ENCODE peak calls at places on chromosome 2, in nine cellular contexts. One of them, this sample, is unnamed.

GRCh38 chr2:85516649-85517389 is 22.1 kb upstream of the MAT2A start:
- DNase-seq in activated T-helper 2 cell treated with anti-CD3 and anti-CD28 coated beads, Interferon-gamma antibody, Interleukin-2, Interleukin-4, amounts not matched to agents 10 μg/mL and 5 μg/mL and 100 μg/mL, durations not matched to agents 14 hours and 24 hours and 36 hours: no peak
- DNase-seq in AG10803: no peak
- DNase-seq in head of caudate nucleus: no peak
- DNase-seq in activated CD4-positive, alpha-beta T cell treated with anti-CD3 and anti-CD28 coated beads, Interleukin-2, amount 50 U/mL, for 4 hours: no peak
- DNase-seq in upper lobe of right lung: no peak
- DNase-seq in SHP77: no peak
- DNase-seq in sigmoid colon: no peak
- DNase-seq in RPMI7951: no peak
- DNase-seq in this sample: no peak

GRCh38 chr2:226607379-226607778 is 192.2 kb downstream of the IRS1 start:
- DNase-seq in activated T-helper 2 cell treated with anti-CD3 and anti-CD28 coated beads, Interferon-gamma antibody, Interleukin-2, Interleukin-4, amounts not matched to agents 10 μg/mL and 5 μg/mL and 100 μg/mL, durations not matched to agents 14 hours and 24 hours and 36 hours: no peak
- DNase-seq in AG10803: peak
- DNase-seq in head of caudate nucleus: no peak
- DNase-seq in activated CD4-positive, alpha-beta T cell treated with anti-CD3 and anti-CD28 coated beads, Interleukin-2, amount 50 U/mL, for 4 hours: no peak
- DNase-seq in upper lobe of right lung: no peak
- DNase-seq in SHP77: no peak
- DNase-seq in sigmoid colon: no peak
- DNase-seq in RPMI7951: peak
- DNase-seq in this sample: no peak

GRCh38 chr2:163045830-163046229 is 207.3 kb upstream of the KCNH7 start:
- DNase-seq in activated T-helper 2 cell treated with anti-CD3 and anti-CD28 coated beads, Interferon-gamma antibody, Interleukin-2, Interleukin-4, amounts not matched to agents 10 μg/mL and 5 μg/mL and 100 μg/mL, durations not matched to agents 14 hours and 24 hours and 36 hours: no peak
- DNase-seq in AG10803: no peak
- DNase-seq in head of caudate nucleus: no peak
- DNase-seq in activated CD4-positive, alpha-beta T cell treated with anti-CD3 and anti-CD28 coated beads, Interleukin-2, amount 50 U/mL, for 4 hours: no peak
- DNase-seq in upper lobe of right lung: no peak
- DNase-seq in SHP77: no peak
- DNase-seq in sigmoid colon: no peak
- DNase-seq in RPMI7951: no peak
- DNase-seq in this sample: no peak

GRCh38 chr2:214966420-214966819 is 156.9 kb upstream of the BARD1 start:
- DNase-seq in activated T-helper 2 cell treated with anti-CD3 and anti-CD28 coated beads, Interferon-gamma antibody, Interleukin-2, Interleukin-4, amounts not matched to agents 10 μg/mL and 5 μg/mL and 100 μg/mL, durations not matched to agents 14 hours and 24 hours and 36 hours: no peak
- DNase-seq in AG10803: no peak
- DNase-seq in head of caudate nucleus: no peak
- DNase-seq in activated CD4-positive, alpha-beta T cell treated with anti-CD3 and anti-CD28 coated beads, Interleukin-2, amount 50 U/mL, for 4 hours: no peak
- DNase-seq in upper lobe of right lung: no peak
- DNase-seq in SHP77: no peak
- DNase-seq in sigmoid colon: no peak
- DNase-seq in RPMI7951: no peak
- DNase-seq in this sample: no peak

GRCh38 chr2:72993147-72993546 is 75.8 kb downstream of the EMX1 start:
- DNase-seq in activated T-helper 2 cell treated with anti-CD3 and anti-CD28 coated beads, Interferon-gamma antibody, Interleukin-2, Interleukin-4, amounts not matched to agents 10 μg/mL and 5 μg/mL and 100 μg/mL, durations not matched to agents 14 hours and 24 hours and 36 hours: peak
- DNase-seq in AG10803: peak
- DNase-seq in head of caudate nucleus: no peak
- DNase-seq in activated CD4-positive, alpha-beta T cell treated with anti-CD3 and anti-CD28 coated beads, Interleukin-2, amount 50 U/mL, for 4 hours: peak
- DNase-seq in upper lobe of right lung: peak
- DNase-seq in SHP77: peak
- DNase-seq in sigmoid colon: peak
- DNase-seq in RPMI7951: peak
- DNase-seq in this sample: peak

GRCh38 chr2:101803128-101803527 is 105.6 kb downstream of the MAP4K4 start:
- DNase-seq in activated T-helper 2 cell treated with anti-CD3 and anti-CD28 coated beads, Interferon-gamma antibody, Interleukin-2, Interleukin-4, amounts not matched to agents 10 μg/mL and 5 μg/mL and 100 μg/mL, durations not matched to agents 14 hours and 24 hours and 36 hours: no peak
- DNase-seq in AG10803: peak
- DNase-seq in head of caudate nucleus: no peak
- DNase-seq in activated CD4-positive, alpha-beta T cell treated with anti-CD3 and anti-CD28 coated beads, Interleukin-2, amount 50 U/mL, for 4 hours: no peak
- DNase-seq in upper lobe of right lung: no peak
- DNase-seq in SHP77: no peak
- DNase-seq in sigmoid colon: no peak
- DNase-seq in RPMI7951: peak
- DNase-seq in this sample: no peak

GRCh38 chr2:212843409-212844199 is 305.0 kb upstream of the ERBB4 start:
- DNase-seq in activated T-helper 2 cell treated with anti-CD3 and anti-CD28 coated beads, Interferon-gamma antibody, Interleukin-2, Interleukin-4, amounts not matched to agents 10 μg/mL and 5 μg/mL and 100 μg/mL, durations not matched to agents 14 hours and 24 hours and 36 hours: no peak
- DNase-seq in AG10803: peak
- DNase-seq in head of caudate nucleus: no peak
- DNase-seq in activated CD4-positive, alpha-beta T cell treated with anti-CD3 and anti-CD28 coated beads, Interleukin-2, amount 50 U/mL, for 4 hours: no peak
- DNase-seq in upper lobe of right lung: no peak
- DNase-seq in SHP77: no peak
- DNase-seq in sigmoid colon: no peak
- DNase-seq in RPMI7951: peak
- DNase-seq in this sample: no peak

GRCh38 chr2:10382313-10383061 is 65.6 kb downstream of the ODC1 start:
- DNase-seq in activated T-helper 2 cell treated with anti-CD3 and anti-CD28 coated beads, Interferon-gamma antibody, Interleukin-2, Interleukin-4, amounts not matched to agents 10 μg/mL and 5 μg/mL and 100 μg/mL, durations not matched to agents 14 hours and 24 hours and 36 hours: peak
- DNase-seq in AG10803: no peak
- DNase-seq in head of caudate nucleus: no peak
- DNase-seq in activated CD4-positive, alpha-beta T cell treated with anti-CD3 and anti-CD28 coated beads, Interleukin-2, amount 50 U/mL, for 4 hours: no peak
- DNase-seq in upper lobe of right lung: peak
- DNase-seq in SHP77: peak
- DNase-seq in sigmoid colon: no peak
- DNase-seq in RPMI7951: no peak
- DNase-seq in this sample: peak

GRCh38 chr2:130798472-130799221 is 38.1 kb upstream of the ARHGEF4 start:
- DNase-seq in activated T-helper 2 cell treated with anti-CD3 and anti-CD28 coated beads, Interferon-gamma antibody, Interleukin-2, Interleukin-4, amounts not matched to agents 10 μg/mL and 5 μg/mL and 100 μg/mL, durations not matched to agents 14 hours and 24 hours and 36 hours: no peak
- DNase-seq in AG10803: peak
- DNase-seq in head of caudate nucleus: no peak
- DNase-seq in activated CD4-positive, alpha-beta T cell treated with anti-CD3 and anti-CD28 coated beads, Interleukin-2, amount 50 U/mL, for 4 hours: no peak
- DNase-seq in upper lobe of right lung: no peak
- DNase-seq in SHP77: peak
- DNase-seq in sigmoid colon: no peak
- DNase-seq in RPMI7951: no peak
- DNase-seq in this sample: peak

GRCh38 chr2:11669454-11670291 is at the start of gene NTSR2:
- DNase-seq in activated T-helper 2 cell treated with anti-CD3 and anti-CD28 coated beads, Interferon-gamma antibody, Interleukin-2, Interleukin-4, amounts not matched to agents 10 μg/mL and 5 μg/mL and 100 μg/mL, durations not matched to agents 14 hours and 24 hours and 36 hours: peak
- DNase-seq in AG10803: peak
- DNase-seq in head of caudate nucleus: no peak
- DNase-seq in activated CD4-positive, alpha-beta T cell treated with anti-CD3 and anti-CD28 coated beads, Interleukin-2, amount 50 U/mL, for 4 hours: no peak
- DNase-seq in upper lobe of right lung: peak
- DNase-seq in SHP77: no peak
- DNase-seq in sigmoid colon: peak
- DNase-seq in RPMI7951: peak
- DNase-seq in this sample: peak

This sample was measured in left kidney.